ENCODE peak calls at places on chromosomes 2 and 18, in five cellular contexts. One of them, this sample, is unnamed.

GRCh38 chr2:68809324-68810240 is 61.6 kb downstream of the BMP10 start:
- DNase-seq in colonic mucosa: no peak
- DNase-seq in brain microvascular endothelial cell: no peak
- DNase-seq in foreskin fibroblast: no peak
- DNase-seq in OCI-LY7: no peak
- DNase-seq in this sample: no peak

GRCh38 chr2:33727361-33728032 is 128.4 kb upstream of the FAM98A start:
- DNase-seq in OCI-LY7: no peak
- DNase-seq in foreskin fibroblast: no peak
- DNase-seq in brain microvascular endothelial cell: no peak
- DNase-seq in colonic mucosa: no peak
- DNase-seq in this sample: no peak

GRCh38 chr2:8761529-8762164 is 75.8 kb downstream of the KIDINS220 start:
- DNase-seq in OCI-LY7: peak
- DNase-seq in colonic mucosa: no peak
- DNase-seq in foreskin fibroblast: peak
- DNase-seq in brain microvascular endothelial cell: peak
- DNase-seq in this sample: peak

GRCh38 chr18:48531979-48532378 is 6.9 kb upstream of the CTIF start:
- DNase-seq in foreskin fibroblast: no peak
- DNase-seq in OCI-LY7: no peak
- DNase-seq in colonic mucosa: no peak
- DNase-seq in brain microvascular endothelial cell: no peak
- DNase-seq in this sample: no peak

GRCh38 chr2:8974001-8974400 is 29.5 kb downstream of the MBOAT2 start:
- DNase-seq in foreskin fibroblast: no peak
- DNase-seq in colonic mucosa: no peak
- DNase-seq in OCI-LY7: no peak
- DNase-seq in brain microvascular endothelial cell: no peak
- DNase-seq in this sample: no peak

GRCh38 chr18:46939337-46939963 is 22.0 kb downstream of the KATNAL2 start:
- DNase-seq in colonic mucosa: no peak
- DNase-seq in OCI-LY7: no peak
- DNase-seq in brain microvascular endothelial cell: peak
- DNase-seq in foreskin fibroblast: peak
- DNase-seq in this sample: no peak

GRCh38 chr2:232028631-232029030 is 67.1 kb downstream of the DIS3L2 start:
- DNase-seq in brain microvascular endothelial cell: peak
- DNase-seq in OCI-LY7: no peak
- DNase-seq in foreskin fibroblast: peak
- DNase-seq in colonic mucosa: no peak
- DNase-seq in this sample: peak

GRCh38 chr2:26740890-26741302 is 23.2 kb upstream of the SLC35F6 start:
- DNase-seq in OCI-LY7: no peak
- DNase-seq in brain microvascular endothelial cell: no peak
- DNase-seq in foreskin fibroblast: no peak
- DNase-seq in colonic mucosa: no peak
- DNase-seq in this sample: no peak

GRCh38 chr2:230931556-230932231 is 6.7 kb upstream of the GPR55 start:
- DNase-seq in OCI-LY7: no peak
- DNase-seq in brain microvascular endothelial cell: no peak
- DNase-seq in colonic mucosa: no peak
- DNase-seq in foreskin fibroblast: no peak
- DNase-seq in this sample: no peak

GRCh38 chr18:51890762-51891161 is 449.2 kb upstream of the DCC start:
- DNase-seq in brain microvascular endothelial cell: no peak
- DNase-seq in OCI-LY7: no peak
- DNase-seq in foreskin fibroblast: peak
- DNase-seq in colonic mucosa: peak
- DNase-seq in this sample: peak

GRCh38 chr2:1140389-1141003 is 189.8 kb downstream of the SNTG2 start:
- DNase-seq in colonic mucosa: no peak
- DNase-seq in brain microvascular endothelial cell: no peak
- DNase-seq in foreskin fibroblast: no peak
- DNase-seq in OCI-LY7: peak
- DNase-seq in this sample: no peak

GRCh38 chr18:59767732-59768131 is 70.5 kb upstream of the CCBE1 start:
- DNase-seq in OCI-LY7: no peak
- DNase-seq in foreskin fibroblast: peak
- DNase-seq in brain microvascular endothelial cell: no peak
- DNase-seq in colonic mucosa: no peak
- DNase-seq in this sample: no peak

GRCh38 chr2:231682546-231683291 is 25.6 kb upstream of the PTMA start:
- DNase-seq in OCI-LY7: peak
- DNase-seq in foreskin fibroblast: no peak
- DNase-seq in brain microvascular endothelial cell: no peak
- DNase-seq in colonic mucosa: no peak
- DNase-seq in this sample: no peak

GRCh38 chr2:71453404-71454220 is at the start of gene DYSF:
- DNase-seq in colonic mucosa: no peak
- DNase-seq in foreskin fibroblast: peak
- DNase-seq in brain microvascular endothelial cell: no peak
- DNase-seq in OCI-LY7: no peak
- DNase-seq in this sample: no peak

GRCh38 chr2:216827073-216827725 is 32.7 kb downstream of the TNP1 start:
- DNase-seq in brain microvascular endothelial cell: no peak
- DNase-seq in colonic mucosa: no peak
- DNase-seq in foreskin fibroblast: no peak
- DNase-seq in OCI-LY7: no peak
- DNase-seq in this sample: no peak

GRCh38 chr2:35199298-35199697 is 1156.3 kb upstream of the CRIM1 start:
- DNase-seq in foreskin fibroblast: no peak
- DNase-seq in OCI-LY7: no peak
- DNase-seq in colonic mucosa: no peak
- DNase-seq in brain microvascular endothelial cell: no peak
- DNase-seq in this sample: no peak

GRCh38 chr2:158995677-158996049 is 27.2 kb downstream of the TANC1 start:
- DNase-seq in OCI-LY7: no peak
- DNase-seq in colonic mucosa: no peak
- DNase-seq in foreskin fibroblast: no peak
- DNase-seq in brain microvascular endothelial cell: no peak
- DNase-seq in this sample: no peak

GRCh38 chr2:30627162-30627561 is 180.1 kb downstream of the CAPN13 start:
- DNase-seq in OCI-LY7: no peak
- DNase-seq in colonic mucosa: no peak
- DNase-seq in foreskin fibroblast: no peak
- DNase-seq in brain microvascular endothelial cell: no peak
- DNase-seq in this sample: no peak

GRCh38 chr18:31657823-31658669 is 26.3 kb downstream of the B4GALT6 start:
- DNase-seq in OCI-LY7: no peak
- DNase-seq in brain microvascular endothelial cell: peak
- DNase-seq in colonic mucosa: peak
- DNase-seq in foreskin fibroblast: no peak
- DNase-seq in this sample: no peak

GRCh38 chr2:14567561-14567960 is 65.0 kb upstream of the LRATD1 start:
- DNase-seq in colonic mucosa: no peak
- DNase-seq in OCI-LY7: no peak
- DNase-seq in foreskin fibroblast: no peak
- DNase-seq in brain microvascular endothelial cell: peak
- DNase-seq in this sample: no peak

GRCh38 chr18:79819951-79820351 is 22.2 kb downstream of the KCNG2 start:
- DNase-seq in OCI-LY7: peak
- DNase-seq in brain microvascular endothelial cell: no peak
- DNase-seq in foreskin fibroblast: no peak
- DNase-seq in colonic mucosa: no peak
- DNase-seq in this sample: no peak

GRCh38 chr2:214543386-214543955 is 132.6 kb downstream of the VWC2L start:
- DNase-seq in OCI-LY7: no peak
- DNase-seq in brain microvascular endothelial cell: peak
- DNase-seq in colonic mucosa: no peak
- DNase-seq in foreskin fibroblast: no peak
- DNase-seq in this sample: peak

GRCh38 chr18:12424252-12424651 is 16.5 kb downstream of the PRELID3A start:
- DNase-seq in foreskin fibroblast: no peak
- DNase-seq in OCI-LY7: no peak
- DNase-seq in colonic mucosa: no peak
- DNase-seq in brain microvascular endothelial cell: no peak
- DNase-seq in this sample: no peak

GRCh38 chr2:200099271-200099670 is 143.9 kb downstream of the MAIP1 start:
- DNase-seq in colonic mucosa: no peak
- DNase-seq in brain microvascular endothelial cell: no peak
- DNase-seq in foreskin fibroblast: no peak
- DNase-seq in OCI-LY7: no peak
- DNase-seq in this sample: no peak

GRCh38 chr2:217901826-217902225 is 101.0 kb downstream of the TNS1 start:
- DNase-seq in OCI-LY7: no peak
- DNase-seq in colonic mucosa: no peak
- DNase-seq in foreskin fibroblast: peak
- DNase-seq in brain microvascular endothelial cell: peak
- DNase-seq in this sample: no peak

DNA sequence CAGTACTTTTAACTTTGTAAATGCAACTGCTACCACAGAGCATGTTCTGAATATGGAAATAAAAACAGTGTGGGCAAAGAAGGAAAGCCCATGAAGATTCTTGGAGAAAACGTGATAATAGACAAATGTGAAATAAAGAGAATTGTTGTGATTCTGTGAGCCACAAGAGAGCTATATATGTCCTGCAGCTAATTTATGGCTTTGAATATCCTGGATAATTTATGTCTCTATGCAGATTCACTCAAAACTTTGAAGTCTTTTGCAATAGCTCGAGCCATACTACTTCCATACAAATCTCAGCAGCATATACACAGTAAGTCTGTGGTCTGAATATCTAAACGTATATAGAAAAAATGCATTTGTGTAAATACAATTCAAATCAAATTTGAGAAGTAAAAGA is 106.9 kb downstream of the CSRNP3 start:
- DNase-seq in foreskin fibroblast: no peak
- DNase-seq in brain microvascular endothelial cell: no peak
- DNase-seq in OCI-LY7: no peak
- DNase-seq in colonic mucosa: no peak
- DNase-seq in this sample: no peak
- H3K4me3 ChIP-seq in foreskin fibroblast: no peak
- H3K4me3 ChIP-seq in brain microvascular endothelial cell: no peak
- H3K4me3 ChIP-seq in OCI-LY7: peak
- H3K4me3 ChIP-seq in colonic mucosa: no peak
- H3K4me3 ChIP-seq in this sample: no peak

GRCh38 chr18:4453712-4454547 is 1.2 kb downstream of the DLGAP1 start:
- DNase-seq in brain microvascular endothelial cell: no peak
- DNase-seq in foreskin fibroblast: no peak
- DNase-seq in OCI-LY7: no peak
- DNase-seq in colonic mucosa: no peak
- DNase-seq in this sample: no peak
- TF ChIP-seq CTCF in brain microvascular endothelial cell: no peak
- TF ChIP-seq CTCF in foreskin fibroblast: no peak
- TF ChIP-seq CTCF in OCI-LY7: no peak
- TF ChIP-seq CTCF in colonic mucosa: no peak
- TF ChIP-seq CTCF in this sample: peak

GRCh38 chr18:55403555-55403954 is 184.4 kb downstream of the TCF4 start:
- DNase-seq in foreskin fibroblast: no peak
- DNase-seq in colonic mucosa: no peak
- DNase-seq in brain microvascular endothelial cell: no peak
- DNase-seq in OCI-LY7: no peak
- DNase-seq in this sample: no peak
- H3K4me3 ChIP-seq in foreskin fibroblast: peak
- H3K4me3 ChIP-seq in colonic mucosa: no peak
- H3K4me3 ChIP-seq in brain microvascular endothelial cell: no peak
- H3K4me3 ChIP-seq in OCI-LY7: no peak
- H3K4me3 ChIP-seq in this sample: peak

GRCh38 chr2:239360008-239360407 is 40.8 kb downstream of the HDAC4 start:
- DNase-seq in OCI-LY7: no peak
- DNase-seq in foreskin fibroblast: no peak
- DNase-seq in colonic mucosa: no peak
- DNase-seq in brain microvascular endothelial cell: no peak
- DNase-seq in this sample: no peak

GRCh38 chr2:239361311-239361642 is 39.5 kb downstream of the HDAC4 start:
- DNase-seq in OCI-LY7: no peak
- DNase-seq in colonic mucosa: no peak
- DNase-seq in brain microvascular endothelial cell: no peak
- DNase-seq in foreskin fibroblast: peak
- DNase-seq in this sample: peak

GRCh38 chr2:239359194-239359912 is 41.5 kb downstream of the HDAC4 start:
- DNase-seq in brain microvascular endothelial cell: no peak
- DNase-seq in colonic mucosa: no peak
- DNase-seq in OCI-LY7: no peak
- DNase-seq in foreskin fibroblast: peak
- DNase-seq in this sample: no peak

GRCh38 chr2:239362497-239362896 is 38.3 kb downstream of the HDAC4 start:
- DNase-seq in foreskin fibroblast: no peak
- DNase-seq in OCI-LY7: no peak
- DNase-seq in brain microvascular endothelial cell: no peak
- DNase-seq in colonic mucosa: no peak
- DNase-seq in this sample: no peak

DNA sequence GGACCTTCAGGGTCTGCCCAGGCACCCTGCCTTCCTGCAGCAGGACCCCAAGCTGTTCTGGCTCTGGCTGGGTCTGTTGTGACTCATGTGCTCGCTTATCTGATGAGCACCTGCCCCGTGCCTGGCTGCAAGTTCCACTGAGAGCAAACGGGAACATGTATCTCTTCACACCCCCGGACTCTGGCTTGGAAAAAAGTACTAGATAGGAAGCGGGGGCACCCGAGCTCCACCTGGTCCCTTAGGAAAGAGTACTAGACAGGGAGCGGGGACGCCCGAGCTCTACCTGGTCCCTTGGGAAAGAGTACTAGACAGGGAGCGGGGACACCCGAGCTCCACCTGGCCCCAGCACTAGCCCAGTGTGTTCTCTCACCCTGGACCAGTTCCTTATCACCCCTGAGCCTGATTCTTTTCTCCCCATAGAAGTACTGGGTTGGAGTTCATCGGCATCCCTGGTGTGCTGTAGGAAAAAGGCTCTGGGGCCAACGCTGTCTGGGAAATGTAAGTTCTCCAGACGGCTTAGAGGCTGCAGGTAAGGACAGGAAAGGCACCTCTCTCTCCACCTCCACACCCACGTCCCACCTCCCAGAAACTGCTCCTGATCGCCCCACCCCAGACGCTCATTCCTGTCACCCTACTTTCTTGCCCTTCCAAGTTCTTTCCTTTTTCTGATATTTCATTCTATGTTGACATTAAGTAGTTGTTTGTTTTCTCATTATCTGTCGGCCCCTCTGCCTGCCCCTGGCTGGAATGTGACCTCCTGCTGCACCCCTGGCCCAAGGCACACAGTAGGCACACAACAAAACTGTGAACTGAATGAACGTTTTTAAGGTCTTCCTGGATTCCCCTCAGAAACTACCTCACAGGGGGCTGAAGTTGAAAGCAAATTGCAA is 40.2 kb downstream of the HDAC4 start:
- DNase-seq in foreskin fibroblast: no peak
- DNase-seq in colonic mucosa: no peak
- DNase-seq in brain microvascular endothelial cell: no peak
- DNase-seq in OCI-LY7: no peak
- DNase-seq in this sample: no peak
- TF ChIP-seq CTCF in foreskin fibroblast: no peak
- TF ChIP-seq CTCF in colonic mucosa: no peak
- TF ChIP-seq CTCF in brain microvascular endothelial cell: no peak
- TF ChIP-seq CTCF in OCI-LY7: no peak
- TF ChIP-seq CTCF in this sample: no peak

This sample was measured in astrocyte of the cerebellum.